ENCODE peak calls at places on chromosomes 6 and 20, in ten cellular contexts. Z is GM06990; C is Peyer's patch; R is colonic mucosa; Q is B cell; J is lower leg skin; L is heart left ventricle; G is HFF-Myc; T is CD4-positive, alpha-beta T cell; N is sigmoid colon. P is an unnamed sample.

GRCh38 chr20:11274137-11274536 is 600.3 kb upstream of the JAG1 start:
- DNase-seq in C (no peak), Q (no peak), G (peak; percentile 31), T (no peak), N (no peak), L (peak; percentile 44), Z (no peak), R (peak; percentile 34), J (no peak), P (no peak)

GRCh38 chr6:8029243-8029870 is 34.8 kb downstream of the BLOC1S5 start:
- DNase-seq in T (no peak), Q (no peak), J (no peak), Z (no peak), N (no peak), G (no peak), L (no peak), R (no peak), C (no peak), P (no peak)

GRCh38 chr20:542777-543368 is 717 bp downstream of the CSNK2A1 start:
- DNase-seq in N (no peak), R (peak; percentile 44), Z (no peak), G (no peak), C (peak; percentile 21), Q (no peak), J (no peak), T (no peak), L (peak; percentile 25), P (no peak)

GRCh38 chr6:33585403-33586107 is 5.5 kb upstream of the BAK1 start:
- DNase-seq in Z (peak; percentile 84), N (peak; percentile 89), T (peak; percentile 86), G (peak; percentile 52), C (peak; percentile 94), Q (peak; percentile 85), L (peak; percentile 80), R (peak; percentile 89), J (peak; percentile 97), P (peak; percentile 70)

GRCh38 chr6:20811112-20811746 is 277.0 kb downstream of the CDKAL1 start:
- DNase-seq in R (no peak), L (peak; percentile 15), C (no peak), N (no peak), Z (no peak), J (no peak), T (no peak), G (peak; percentile 96), Q (no peak), P (no peak)

GRCh38 chr6:117818449-117818848 is 88.6 kb upstream of the SLC35F1 start:
- DNase-seq in N (no peak), L (no peak), R (no peak), J (no peak), G (no peak), Q (no peak), T (no peak), C (no peak), Z (no peak), P (no peak)

GRCh38 chr6:5813625-5814027 is 193.1 kb downstream of the NRN1 start:
- DNase-seq in R (no peak), T (no peak), J (no peak), C (no peak), N (no peak), Q (no peak), G (no peak), Z (no peak), L (no peak), P (no peak)

GRCh38 chr20:56788041-56788670 is 159.1 kb downstream of the TFAP2C start:
- DNase-seq in Q (no peak), R (no peak), C (no peak), Z (no peak), T (no peak), J (no peak), G (peak; percentile 95), N (peak; percentile 81), L (no peak), P (no peak)

GRCh38 chr6:82179415-82179814 is 68.1 kb downstream of the IBTK start:
- DNase-seq in Z (no peak), Q (no peak), T (no peak), C (no peak), L (no peak), J (no peak), R (no peak), N (no peak), G (no peak), P (no peak)

GRCh38 chr6:82176616-82177015 is 70.9 kb downstream of the IBTK start:
- DNase-seq in Q (no peak), G (no peak), Z (no peak), R (no peak), J (no peak), N (no peak), T (no peak), L (no peak), C (no peak), P (no peak)

GRCh38 chr6:82182756-82183155 is 64.8 kb downstream of the IBTK start:
- DNase-seq in T (no peak), N (no peak), J (no peak), L (no peak), R (no peak), C (no peak), Q (no peak), G (no peak), Z (no peak), P (no peak)

GRCh38 chr6:82178759-82179112 is 68.8 kb downstream of the IBTK start:
- DNase-seq in Z (no peak), N (no peak), C (no peak), J (no peak), T (no peak), G (no peak), L (no peak), Q (no peak), R (no peak), P (no peak)

DNA sequence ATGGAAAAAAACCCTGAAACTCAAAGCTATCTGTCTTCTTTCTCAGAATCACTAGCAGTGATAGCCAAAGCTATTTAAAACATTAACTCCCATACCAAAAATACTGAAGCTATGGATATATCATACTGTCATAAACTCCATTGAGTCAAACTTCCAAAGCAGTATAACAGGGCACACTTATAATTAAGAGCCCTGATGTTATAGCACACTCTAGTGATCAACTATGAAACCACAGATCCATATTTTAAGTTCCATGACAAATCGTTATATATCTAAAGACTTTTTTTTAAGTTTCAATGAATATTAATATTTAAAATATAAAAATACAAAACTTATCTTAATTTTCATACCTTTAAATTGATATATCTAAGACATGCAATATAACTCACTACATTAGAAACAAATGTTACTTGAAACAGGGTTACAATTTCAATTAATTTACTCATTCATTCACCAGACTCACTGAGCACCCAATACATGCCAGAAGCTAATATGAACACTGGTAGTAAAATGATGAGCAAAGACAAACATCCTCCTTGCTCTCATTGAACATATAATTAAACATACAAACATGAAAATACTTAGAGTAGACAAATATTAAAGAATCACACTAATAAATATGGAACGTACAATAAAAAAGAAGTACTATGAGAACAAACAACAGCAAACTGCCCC is 69.3 kb downstream of the IBTK start:
- DNase-seq in C (no peak), Q (no peak), J (no peak), L (no peak), R (no peak), G (peak; percentile 12), N (no peak), Z (no peak), T (no peak), P (no peak)
- TF ChIP-seq CTCF in C (no peak), Q (no peak), J (no peak), L (peak; percentile 67), R (peak; percentile 28), G (peak; percentile 21), N (no peak), Z (peak; percentile 20), T (no peak), P (no peak)

DNA sequence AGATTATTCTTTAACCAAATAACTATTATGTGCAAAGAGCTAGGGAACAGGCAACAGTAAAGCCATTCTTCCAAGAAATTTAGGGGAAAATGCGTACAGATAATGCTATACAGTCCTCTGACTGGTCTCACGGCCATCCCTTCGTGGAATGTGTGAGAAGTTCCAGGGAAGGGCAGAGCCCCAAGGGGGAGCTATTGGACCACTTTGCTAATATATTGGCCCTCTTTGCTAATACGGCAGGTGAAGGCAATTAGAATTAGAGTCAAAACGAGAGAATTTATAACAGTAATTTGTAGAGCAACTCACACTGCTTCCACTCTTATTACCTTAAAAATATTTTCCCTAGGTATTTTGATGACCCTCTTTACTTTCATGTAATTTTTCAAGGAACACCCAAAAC is 140.4 kb downstream of the IMPG1 start:
- DNase-seq in T (no peak), C (no peak), N (no peak), Z (no peak), L (no peak), J (no peak), G (no peak), Q (no peak), R (no peak), P (no peak)
- TF ChIP-seq CTCF in T (no peak), C (no peak), N (no peak), Z (peak; percentile 68), L (peak; percentile 51), J (no peak), G (peak; percentile 63), Q (no peak), R (no peak), P (no peak)

GRCh38 chr20:49965781-49966304 is 16.9 kb upstream of the SNAI1 start:
- DNase-seq in L (no peak), Z (no peak), N (peak; percentile 4), G (no peak), J (no peak), R (no peak), Q (no peak), T (no peak), C (no peak), P (no peak)

GRCh38 chr20:49969234-49969633 is 13.5 kb upstream of the SNAI1 start:
- DNase-seq in J (no peak), R (no peak), G (no peak), Q (no peak), N (peak; percentile 35), Z (no peak), C (no peak), L (no peak), T (no peak), P (no peak)

GRCh38 chr20:49969946-49970345 is 12.8 kb upstream of the SNAI1 start:
- DNase-seq in L (no peak), R (no peak), Z (no peak), Q (no peak), C (no peak), T (no peak), J (no peak), G (no peak), N (no peak), P (no peak)

GRCh38 chr20:49961413-49961812 is 21.4 kb upstream of the SNAI1 start:
- DNase-seq in J (no peak), Q (no peak), N (no peak), L (no peak), G (no peak), R (no peak), T (no peak), C (no peak), Z (no peak), P (no peak)

GRCh38 chr20:49964964-49965780 is 17.6 kb upstream of the SNAI1 start:
- DNase-seq in G (no peak), N (peak; percentile 46), Q (no peak), J (no peak), R (peak; percentile 54), C (no peak), T (no peak), Z (no peak), L (no peak), P (peak; percentile 52)
- TF ChIP-seq CTCF in G (peak; percentile 84), N (no peak), Q (peak; percentile 56), J (no peak), R (peak; percentile 46), C (no peak), T (peak; percentile 39), Z (peak; percentile 73), L (peak; percentile 49), P (peak; percentile 79)

GRCh38 chr6:36445651-36446050 is 2.9 kb downstream of the KCTD20 start:
- DNase-seq in Q (no peak), G (no peak), Z (no peak), N (no peak), T (no peak), J (no peak), L (no peak), R (no peak), C (no peak), P (no peak)

GRCh38 chr6:36443498-36443844 is 671 bp downstream of the KCTD20 start:
- DNase-seq in T (no peak), N (no peak), C (no peak), Q (no peak), J (no peak), Z (no peak), G (no peak), L (no peak), R (no peak), P (no peak)

GRCh38 chr6:36444470-36444869 is 1.7 kb downstream of the KCTD20 start:
- DNase-seq in Q (no peak), G (no peak), T (no peak), R (no peak), J (no peak), C (no peak), N (no peak), Z (no peak), L (no peak), P (no peak)

GRCh38 chr6:36442671-36443497 is at the start of the genes KCTD20 and PXT1:
- DNase-seq in T (peak; percentile 80), N (peak; percentile 95), R (peak; percentile 89), Z (peak; percentile 92), J (peak; percentile 97), Q (peak; percentile 97), L (peak; percentile 92), C (peak; percentile 85), G (peak; percentile 64), P (peak; percentile 88)

DNA sequence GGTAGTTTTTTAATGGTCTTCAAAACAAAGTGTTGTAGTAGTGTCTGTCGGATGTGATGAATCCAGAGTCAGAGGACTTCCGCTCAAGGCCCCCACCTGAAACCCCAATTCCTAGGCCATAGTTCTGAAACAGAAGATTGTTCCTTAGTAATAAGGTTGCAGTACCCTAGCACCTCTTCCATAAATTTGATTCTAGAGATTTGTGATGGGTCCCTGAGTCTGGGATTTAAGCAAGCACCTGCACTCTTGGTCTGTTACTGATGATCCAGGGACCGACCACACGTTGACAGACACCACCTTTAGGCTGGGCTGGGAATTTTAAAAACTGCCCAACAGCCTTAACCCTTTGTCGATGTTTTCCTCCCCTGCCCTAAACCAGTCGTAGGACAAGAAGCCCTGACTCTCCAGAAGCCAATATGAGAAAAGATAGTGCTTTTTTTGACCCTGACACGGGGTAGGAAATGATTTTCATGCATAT is 1.2 kb downstream of the KCTD20 start:
- DNase-seq in N (no peak), T (no peak), R (peak; percentile 39), J (no peak), G (no peak), L (no peak), C (no peak), Q (peak; percentile 10), Z (no peak), P (no peak)
- TF ChIP-seq CTCF in N (peak; percentile 10), T (no peak), R (no peak), J (no peak), G (peak; percentile 17), L (no peak), C (no peak), Q (no peak), Z (peak; percentile 22), P (peak; percentile 22)

P was measured in CD14-positive monocyte.